ENCODE peak calls at places on chromosomes 13 and 19, in nine cellular contexts. M is HFFc6; S is mammary epithelial cell; J is fibroblast of lung; L is mucosa of gallbladder; E is stimulated activated CD4-positive, alpha-beta T cell treated with anti-CD3 and anti-CD28 coated beads, Interleukin-12 subunit alpha, Interleukin-12 subunit beta, amount 100 ng/mL, for 24 hours; K is WTC11; O is stromal cell of bone marrow; I is stimulated activated CD8-positive, alpha-beta memory T cell treated with anti-CD3 and anti-CD28 coated beads, Interleukin-2, amount 100 ng/mL, for 1 hour. F is an unnamed sample.

GRCh38 chr19:2716722-2717637 is 4.2 kb downstream of the DIRAS1 start:
- DNase-seq in M (no peak), S (no peak), J (no peak), L (no peak), E (no peak), K (no peak), O (no peak), I (no peak), F (no peak)

GRCh38 chr13:73303858-73304257 is 245.1 kb downstream of the KLF5 start:
- DNase-seq in M (peak), S (peak), J (no peak), L (no peak), E (no peak), K (no peak), O (no peak), I (no peak), F (peak)

GRCh38 chr13:29934531-29935308 is 84.3 kb upstream of the UBL3 start:
- DNase-seq in M (no peak), S (no peak), J (no peak), L (peak), E (no peak), K (no peak), O (no peak), I (no peak), F (peak)

GRCh38 chr13:113152894-113153809 is 5.3 kb upstream of the PROZ start:
- DNase-seq in M (no peak), S (no peak), J (no peak), L (peak), E (no peak), K (peak), O (no peak), I (no peak), F (no peak)

GRCh38 chr13:56347014-56347413 is 793.7 kb upstream of the PRR20A start:
- DNase-seq in M (no peak), S (no peak), J (no peak), L (no peak), E (no peak), K (no peak), O (no peak), I (no peak), F (no peak)

GRCh38 chr19:11387154-11388034 is 3.3 kb upstream of the EPOR start:
- DNase-seq in M (no peak), S (no peak), J (no peak), L (no peak), E (no peak), K (no peak), O (no peak), I (no peak), F (no peak)

GRCh38 chr13:72384186-72384823 is 343.1 kb downstream of the MZT1 start:
- DNase-seq in M (no peak), S (no peak), J (peak), L (no peak), E (no peak), K (no peak), O (no peak), I (no peak), F (no peak)

GRCh38 chr19:2189880-2190279 is 26.1 kb downstream of the DOT1L start:
- DNase-seq in M (no peak), S (no peak), J (no peak), L (no peak), E (no peak), K (no peak), O (no peak), I (no peak), F (no peak)

GRCh38 chr13:30438286-30438685 is 16.0 kb downstream of the UBE2L5 start:
- DNase-seq in M (no peak), S (no peak), J (no peak), L (no peak), E (no peak), K (no peak), O (no peak), I (no peak), F (no peak)

GRCh38 chr13:40231311-40231710 is 435.1 kb downstream of the FOXO1 start:
- DNase-seq in M (no peak), S (no peak), J (no peak), L (no peak), E (no peak), K (no peak), O (no peak), I (no peak), F (no peak)

GRCh38 chr13:31860002-31860401 is 120.7 kb downstream of the RXFP2 start:
- DNase-seq in M (no peak), S (no peak), J (no peak), L (no peak), E (no peak), K (no peak), O (no peak), I (no peak), F (no peak)

GRCh38 chr13:30735025-30735967 is at the start of gene ALOX5AP:
- DNase-seq in M (no peak), S (no peak), J (no peak), L (no peak), E (no peak), K (no peak), O (no peak), I (no peak), F (no peak)

GRCh38 chr19:11273288-11273687 is 11.0 kb upstream of the DOCK6 start:
- DNase-seq in M (no peak), S (peak), J (no peak), L (no peak), E (no peak), K (no peak), O (no peak), I (no peak), F (peak)

GRCh38 chr19:6100284-6100915 is 9.9 kb downstream of the RFX2 start:
- DNase-seq in M (no peak), S (no peak), J (no peak), L (no peak), E (peak), K (no peak), O (no peak), I (no peak), F (no peak)

GRCh38 chr13:30738526-30738925 is 3.2 kb downstream of the ALOX5AP start:
- DNase-seq in M (no peak), S (no peak), J (no peak), L (no peak), E (no peak), K (no peak), O (no peak), I (no peak), F (no peak)

GRCh38 chr19:48102870-48103751 is 7.5 kb downstream of the PLA2G4C start:
- DNase-seq in M (peak), S (peak), J (peak), L (no peak), E (no peak), K (peak), O (no peak), I (peak), F (peak)

GRCh38 chr19:52946322-52947310 is 16.1 kb downstream of the ZNF816 start:
- DNase-seq in M (no peak), S (no peak), J (no peak), L (peak), E (no peak), K (peak), O (no peak), I (no peak), F (no peak)

GRCh38 chr19:58182989-58183821 is at the start of gene ZNF274:
- DNase-seq in M (peak), S (peak), J (peak), L (peak), E (peak), K (peak), O (peak), I (peak), F (peak)

GRCh38 chr19:51375504-51376221 is 3.2 kb upstream of the NKG7 start:
- DNase-seq in M (no peak), S (no peak), J (no peak), L (no peak), E (no peak), K (no peak), O (no peak), I (no peak), F (no peak)

GRCh38 chr13:46761174-46761573 is 35.8 kb downstream of the ESD start:
- DNase-seq in M (no peak), S (peak), J (no peak), L (no peak), E (no peak), K (no peak), O (no peak), I (no peak), F (peak)

GRCh38 chr19:10565028-10565566 is 713 bp downstream of the KRI1 start:
- DNase-seq in M (no peak), S (no peak), J (peak), L (no peak), E (no peak), K (peak), O (no peak), I (no peak), F (peak)